ENCODE peak calls at places on chromosomes 6 and 20, in five cellular contexts. L is GM12865, T is AG04450, H is choroid plexus epithelial cell, D is tibial nerve. Y is an unnamed sample.
A peak's percentile ranks its signal among the peaks of the same experiment; 100 is the strongest.

GRCh38 chr6:78701407-78701806 is 165.9 kb upstream of the IRAK1BP1 start:
- DNase-seq in T (peak; percentile 6), L (no peak), H (peak; percentile 18), D (no peak), Y (no peak)

GRCh38 chr6:154298297-154298696 is 58.3 kb downstream of the IPCEF1 start:
- DNase-seq in H (peak; percentile 46), T (no peak), L (peak; percentile 54), D (no peak), Y (no peak)

GRCh38 chr6:27091661-27092315 is 155.7 kb upstream of the PRSS16 start:
- DNase-seq in L (peak; percentile 91), H (peak; percentile 93), T (peak; percentile 80), D (no peak), Y (no peak)

GRCh38 chr20:5261763-5262162 is 55.0 kb downstream of the PROKR2 start:
- DNase-seq in D (no peak), T (no peak), L (no peak), H (no peak), Y (no peak)

GRCh38 chr20:38373231-38373867 is 27.1 kb downstream of the LBP start:
- DNase-seq in H (peak; percentile 18), D (no peak), L (no peak), T (no peak), Y (no peak)

GRCh38 chr6:26067367-26067766 is 19.9 kb upstream of the HFE start:
- DNase-seq in T (no peak), L (no peak), H (no peak), D (no peak), Y (no peak)

GRCh38 chr6:124679392-124679791 is 282.8 kb upstream of the RNF217 start:
- DNase-seq in L (no peak), T (no peak), D (no peak), H (peak; percentile 26), Y (no peak)

GRCh38 chr6:72290620-72291019 is 331.2 kb upstream of the KCNQ5 start:
- DNase-seq in T (no peak), H (no peak), D (no peak), L (no peak), Y (no peak)

GRCh38 chr20:366042-366718 is 14.4 kb upstream of the TRIB3 start:
- DNase-seq in D (no peak), L (no peak), T (no peak), H (no peak), Y (no peak)

GRCh38 chr20:53869466-53870258 is 200.7 kb downstream of the BCAS1 start:
- DNase-seq in D (peak; percentile 33), L (peak; percentile 93), T (no peak), H (peak; percentile 91), Y (no peak)

GRCh38 chr6:28709478-28710349 is 184.0 kb downstream of the GPX5 start:
- DNase-seq in T (no peak), D (no peak), L (peak; percentile 40), H (no peak), Y (no peak)
- H3K4me3 ChIP-seq in T (peak overlapping the region; percentile 41), D (no peak overlapping the region), L (peak overlapping the region; percentile 21), H (peak overlapping the region; percentile 32), Y (no peak overlapping the region)

GRCh38 chr6:19737968-19738367 is 99.2 kb upstream of the ID4 start:
- DNase-seq in H (no peak), D (no peak), L (no peak), T (no peak), Y (no peak)
- TF ChIP-seq CTCF in H (no peak), D (no peak), L (no peak), T (no peak), Y (no peak)

GRCh38 chr6:139370047-139370706 is 4.3 kb downstream of the CITED2 start:
- DNase-seq in T (no peak), L (peak; percentile 21), D (no peak), H (peak; percentile 94), Y (no peak)
- H3K4me3 ChIP-seq in T (no peak overlapping the region), L (no peak overlapping the region), D (peak overlapping the region; percentile 19), H (peak overlapping the region; percentile 92), Y (peak overlapping the region; percentile 69)

GRCh38 chr6:135738646-135739045 is 112.9 kb upstream of the PDE7B start:
- DNase-seq in D (no peak), L (no peak), T (no peak), H (peak; percentile 38), Y (no peak)

GRCh38 chr6:135740580-135740979 is 110.9 kb upstream of the PDE7B start:
- DNase-seq in T (no peak), H (no peak), D (no peak), L (no peak), Y (no peak)

GRCh38 chr6:135739288-135739687 is 112.2 kb upstream of the PDE7B start:
- DNase-seq in D (no peak), H (peak; percentile 86), L (no peak), T (peak; percentile 21), Y (no peak)

GRCh38 chr6:135748189-135748588 is 103.3 kb upstream of the PDE7B start:
- DNase-seq in L (no peak), T (no peak), H (no peak), D (no peak), Y (no peak)

GRCh38 chr6:135743476-135743875 is 108.0 kb upstream of the PDE7B start:
- DNase-seq in L (no peak), D (no peak), T (no peak), H (no peak), Y (no peak)
- TF ChIP-seq CTCF in L (no peak), D (no peak), T (no peak), H (no peak), Y (no peak)

DNA sequence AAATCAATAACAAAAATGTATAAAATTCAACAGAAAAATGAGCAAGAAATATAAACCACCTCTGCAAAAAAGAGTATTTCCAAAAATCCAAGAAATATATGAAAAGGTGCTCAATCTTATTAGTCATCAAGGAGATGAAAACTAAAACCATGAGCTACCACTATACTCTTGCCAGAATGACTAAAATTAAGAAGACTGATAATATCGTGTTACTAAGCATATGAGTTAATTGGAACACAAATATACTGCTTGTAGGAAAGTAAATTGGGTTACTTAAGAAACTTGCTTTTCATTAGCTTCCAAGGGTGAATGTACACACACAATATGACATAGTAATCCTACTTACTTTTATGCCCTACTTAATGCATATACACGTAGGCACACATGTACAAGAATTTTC is 3.4 kb downstream of the THEMIS start:
- DNase-seq in T (no peak), D (no peak), L (no peak), H (no peak), Y (no peak)
- H3K4me3 ChIP-seq in T (no peak overlapping the region), D (no peak overlapping the region), L (no peak overlapping the region), H (no peak overlapping the region), Y (no peak overlapping the region)

Y was measured in ascending aorta.